ENCODE peak calls at places on chromosomes 12 and 14, in seven cellular contexts. One of them, this sample, is unnamed.

GRCh38 chr14:99245541-99246511 is 26.2 kb downstream of the BCL11B start:
- DNase-seq in H1: no peak
- DNase-seq in IMR-90: no peak
- DNase-seq in H9: peak
- DNase-seq in neuronal stem cell: no peak
- DNase-seq in trophoblast cell: no peak
- DNase-seq in mesenchymal stem cell: no peak
- DNase-seq in this sample: peak

GRCh38 chr12:55716582-55717396 is 943 bp downstream of the BLOC1S1 start:
- DNase-seq in H1: no peak
- DNase-seq in IMR-90: no peak
- DNase-seq in H9: no peak
- DNase-seq in neuronal stem cell: no peak
- DNase-seq in trophoblast cell: no peak
- DNase-seq in mesenchymal stem cell: no peak
- DNase-seq in this sample: no peak

GRCh38 chr12:195951-196350 is 18.0 kb downstream of the SLC6A12 start:
- DNase-seq in H1: no peak
- DNase-seq in IMR-90: no peak
- DNase-seq in H9: no peak
- DNase-seq in neuronal stem cell: no peak
- DNase-seq in trophoblast cell: no peak
- DNase-seq in mesenchymal stem cell: no peak
- DNase-seq in this sample: no peak

GRCh38 chr12:3662516-3662915 is 90.4 kb downstream of the CRACR2A start:
- DNase-seq in H1: no peak
- DNase-seq in IMR-90: no peak
- DNase-seq in H9: no peak
- DNase-seq in neuronal stem cell: no peak
- DNase-seq in trophoblast cell: peak
- DNase-seq in mesenchymal stem cell: peak
- DNase-seq in this sample: no peak

GRCh38 chr14:84490081-84490480 is 1039.9 kb upstream of the FLRT2 start:
- DNase-seq in H1: no peak
- DNase-seq in IMR-90: no peak
- DNase-seq in H9: no peak
- DNase-seq in neuronal stem cell: no peak
- DNase-seq in trophoblast cell: no peak
- DNase-seq in mesenchymal stem cell: no peak
- DNase-seq in this sample: no peak

GRCh38 chr14:43418314-43418713 is 1088.8 kb downstream of the FSCB start:
- DNase-seq in H1: no peak
- DNase-seq in IMR-90: no peak
- DNase-seq in H9: no peak
- DNase-seq in neuronal stem cell: no peak
- DNase-seq in trophoblast cell: no peak
- DNase-seq in mesenchymal stem cell: no peak
- DNase-seq in this sample: no peak

GRCh38 chr12:47080725-47081502 is 1.2 kb upstream of the AMIGO2 start:
- DNase-seq in H1: no peak
- DNase-seq in IMR-90: peak
- DNase-seq in H9: no peak
- DNase-seq in neuronal stem cell: no peak
- DNase-seq in trophoblast cell: peak
- DNase-seq in mesenchymal stem cell: peak
- DNase-seq in this sample: peak

GRCh38 chr14:101711041-101711861 is 50.3 kb upstream of the PPP2R5C start:
- DNase-seq in H1: no peak
- DNase-seq in IMR-90: no peak
- DNase-seq in H9: no peak
- DNase-seq in neuronal stem cell: no peak
- DNase-seq in trophoblast cell: no peak
- DNase-seq in mesenchymal stem cell: no peak
- DNase-seq in this sample: peak

GRCh38 chr14:74083161-74083560 is 1.1 kb downstream of the ALDH6A1 start:
- DNase-seq in H1: no peak
- DNase-seq in IMR-90: peak
- DNase-seq in H9: no peak
- DNase-seq in neuronal stem cell: no peak
- DNase-seq in trophoblast cell: no peak
- DNase-seq in mesenchymal stem cell: peak
- DNase-seq in this sample: peak

GRCh38 chr12:55634186-55634585 is 2.5 kb upstream of the OR10P1 start:
- DNase-seq in H1: no peak
- DNase-seq in IMR-90: no peak
- DNase-seq in H9: no peak
- DNase-seq in neuronal stem cell: no peak
- DNase-seq in trophoblast cell: no peak
- DNase-seq in mesenchymal stem cell: no peak
- DNase-seq in this sample: no peak

GRCh38 chr14:23296012-23296777 is 6.5 kb downstream of the PPP1R3E start:
- DNase-seq in H1: no peak
- DNase-seq in IMR-90: no peak
- DNase-seq in H9: no peak
- DNase-seq in neuronal stem cell: no peak
- DNase-seq in trophoblast cell: no peak
- DNase-seq in mesenchymal stem cell: no peak
- DNase-seq in this sample: no peak

GRCh38 chr14:78700236-78700635 is 530.1 kb downstream of the NRXN3 start:
- DNase-seq in H1: no peak
- DNase-seq in IMR-90: no peak
- DNase-seq in H9: no peak
- DNase-seq in neuronal stem cell: no peak
- DNase-seq in trophoblast cell: no peak
- DNase-seq in mesenchymal stem cell: no peak
- DNase-seq in this sample: no peak

GRCh38 chr12:91579516-91580263 is 397.1 kb upstream of the DCN start:
- DNase-seq in H1: no peak
- DNase-seq in IMR-90: no peak
- DNase-seq in H9: no peak
- DNase-seq in neuronal stem cell: no peak
- DNase-seq in trophoblast cell: no peak
- DNase-seq in mesenchymal stem cell: no peak
- DNase-seq in this sample: no peak

GRCh38 chr14:30427846-30428245 is 131.1 kb upstream of the G2E3 start:
- DNase-seq in H1: no peak
- DNase-seq in IMR-90: no peak
- DNase-seq in H9: no peak
- DNase-seq in neuronal stem cell: no peak
- DNase-seq in trophoblast cell: no peak
- DNase-seq in mesenchymal stem cell: no peak
- DNase-seq in this sample: no peak

GRCh38 chr14:92465353-92466067 is 48.1 kb upstream of the RIN3 start:
- DNase-seq in H1: no peak
- DNase-seq in IMR-90: no peak
- DNase-seq in H9: peak
- DNase-seq in neuronal stem cell: no peak
- DNase-seq in trophoblast cell: no peak
- DNase-seq in mesenchymal stem cell: no peak
- DNase-seq in this sample: no peak

GRCh38 chr12:91109148-91109564 is 2.1 kb downstream of the LUM start:
- DNase-seq in H1: peak
- DNase-seq in IMR-90: peak
- DNase-seq in H9: peak
- DNase-seq in neuronal stem cell: peak
- DNase-seq in trophoblast cell: peak
- DNase-seq in mesenchymal stem cell: peak
- DNase-seq in this sample: peak

GRCh38 chr12:42729532-42729895 is 140.0 kb upstream of the PRICKLE1 start:
- DNase-seq in H1: no peak
- DNase-seq in IMR-90: no peak
- DNase-seq in H9: no peak
- DNase-seq in neuronal stem cell: no peak
- DNase-seq in trophoblast cell: peak
- DNase-seq in mesenchymal stem cell: peak
- DNase-seq in this sample: peak

GRCh38 chr12:6871052-6871957 is 1.8 kb downstream of the SPSB2 start:
- DNase-seq in H1: no peak
- DNase-seq in IMR-90: no peak
- DNase-seq in H9: peak
- DNase-seq in neuronal stem cell: no peak
- DNase-seq in trophoblast cell: peak
- DNase-seq in mesenchymal stem cell: peak
- DNase-seq in this sample: peak

GRCh38 chr12:96193725-96194571 is at the start of gene ELK3:
- DNase-seq in H1: no peak
- DNase-seq in IMR-90: peak
- DNase-seq in H9: peak
- DNase-seq in neuronal stem cell: no peak
- DNase-seq in trophoblast cell: peak
- DNase-seq in mesenchymal stem cell: peak
- DNase-seq in this sample: peak

GRCh38 chr12:123696641-123697040 is 15.5 kb upstream of the ATP6V0A2 start:
- DNase-seq in H1: no peak
- DNase-seq in IMR-90: no peak
- DNase-seq in H9: no peak
- DNase-seq in neuronal stem cell: no peak
- DNase-seq in trophoblast cell: peak
- DNase-seq in mesenchymal stem cell: no peak
- DNase-seq in this sample: no peak

GRCh38 chr12:120599672-120600537 is 18.7 kb upstream of the POP5 start:
- DNase-seq in H1: no peak
- DNase-seq in IMR-90: no peak
- DNase-seq in H9: peak
- DNase-seq in neuronal stem cell: no peak
- DNase-seq in trophoblast cell: no peak
- DNase-seq in mesenchymal stem cell: no peak
- DNase-seq in this sample: peak

GRCh38 chr12:72207094-72207493 is 65.1 kb upstream of the TRHDE start:
- DNase-seq in H1: no peak
- DNase-seq in IMR-90: no peak
- DNase-seq in H9: no peak
- DNase-seq in neuronal stem cell: peak
- DNase-seq in trophoblast cell: no peak
- DNase-seq in mesenchymal stem cell: no peak
- DNase-seq in this sample: no peak

GRCh38 chr12:42144174-42144423 is 575 bp downstream of the GXYLT1 start:
- DNase-seq in H1: no peak
- DNase-seq in IMR-90: no peak
- DNase-seq in H9: no peak
- DNase-seq in neuronal stem cell: no peak
- DNase-seq in trophoblast cell: no peak
- DNase-seq in mesenchymal stem cell: no peak
- DNase-seq in this sample: peak

DNA sequence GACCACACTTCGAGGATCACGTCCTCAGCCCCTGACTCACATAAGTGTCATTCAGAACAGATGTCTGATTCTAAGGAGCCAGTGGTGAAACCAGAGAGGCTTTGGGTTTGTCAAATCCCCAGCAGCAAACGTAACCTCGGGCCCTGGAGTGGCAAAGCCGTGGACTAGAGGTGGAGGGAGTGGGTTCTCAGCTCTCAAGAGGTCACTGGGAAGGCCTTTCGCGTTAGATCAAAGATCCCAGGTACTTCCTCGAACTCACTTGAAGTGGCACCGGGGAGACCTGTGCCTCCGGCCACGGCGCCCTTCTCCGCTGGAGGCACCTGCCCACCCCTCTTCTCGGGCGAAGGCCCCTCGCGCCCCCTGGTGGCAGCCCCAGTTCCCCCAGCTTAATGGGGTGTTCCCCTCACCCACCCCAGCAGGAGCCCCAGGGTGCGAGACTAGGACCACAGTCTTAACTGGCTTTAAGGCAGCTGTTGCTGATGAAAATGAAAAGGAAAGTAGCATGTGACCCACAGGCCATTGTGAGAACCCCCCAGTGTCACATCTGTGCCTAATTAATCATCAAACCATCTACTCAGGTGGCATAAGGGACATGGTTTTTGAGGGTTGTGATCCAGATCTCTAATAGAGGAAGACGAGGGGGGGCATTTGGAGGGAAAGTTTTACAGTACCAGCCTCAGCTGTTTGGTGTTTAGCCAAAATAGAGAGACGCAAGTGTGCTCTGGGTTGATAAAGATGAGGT is 672 bp upstream of the ESR2 start:
- DNase-seq in H1: peak
- DNase-seq in IMR-90: peak
- DNase-seq in H9: peak
- DNase-seq in neuronal stem cell: peak
- DNase-seq in trophoblast cell: peak
- DNase-seq in mesenchymal stem cell: peak
- DNase-seq in this sample: peak
- H2BK5ac ChIP-seq in H1: no peak
- H2BK5ac ChIP-seq in IMR-90: no peak
- H2BK5ac ChIP-seq in H9: no peak
- H2BK5ac ChIP-seq in neuronal stem cell: no peak
- H2BK5ac ChIP-seq in trophoblast cell: no peak
- H2BK5ac ChIP-seq in mesenchymal stem cell: no peak
- H2BK5ac ChIP-seq in this sample: no peak

DNA sequence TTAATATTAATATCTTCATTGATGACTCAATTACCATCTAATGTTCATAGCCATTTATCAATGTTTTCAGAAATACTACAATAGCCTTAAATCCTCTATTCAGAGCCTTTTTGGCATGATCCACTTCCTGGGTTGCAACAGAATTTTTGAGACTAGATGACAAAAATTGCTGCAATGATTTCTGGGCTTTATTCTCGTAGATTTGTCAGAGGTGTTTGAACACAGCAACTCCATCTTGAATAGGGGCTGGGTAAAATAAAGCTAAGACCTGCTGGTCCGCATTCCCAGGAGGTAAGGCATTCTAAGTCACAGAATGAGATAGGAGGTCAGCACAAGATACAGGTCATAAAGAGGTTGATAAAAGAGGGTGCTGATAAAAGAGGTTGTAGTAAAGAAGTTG is 165.8 kb upstream of the CNOT2 start:
- DNase-seq in H1: no peak
- DNase-seq in IMR-90: no peak
- DNase-seq in H9: no peak
- DNase-seq in neuronal stem cell: no peak
- DNase-seq in trophoblast cell: peak
- DNase-seq in mesenchymal stem cell: no peak
- DNase-seq in this sample: peak
- H2AK5ac ChIP-seq in H1: no peak
- H2AK5ac ChIP-seq in IMR-90: no peak
- H2AK5ac ChIP-seq in H9: no peak
- H2AK5ac ChIP-seq in neuronal stem cell: no peak
- H2AK5ac ChIP-seq in trophoblast cell: no peak
- H2AK5ac ChIP-seq in mesenchymal stem cell: no peak
- H2AK5ac ChIP-seq in this sample: no peak

GRCh38 chr12:117837737-117838050 is 131.1 kb downstream of the KSR2 start:
- DNase-seq in H1: no peak
- DNase-seq in IMR-90: no peak
- DNase-seq in H9: no peak
- DNase-seq in neuronal stem cell: no peak
- DNase-seq in trophoblast cell: no peak
- DNase-seq in mesenchymal stem cell: no peak
- DNase-seq in this sample: no peak
- H2BK5ac ChIP-seq in H1: no peak
- H2BK5ac ChIP-seq in IMR-90: no peak
- H2BK5ac ChIP-seq in H9: no peak
- H2BK5ac ChIP-seq in neuronal stem cell: no peak
- H2BK5ac ChIP-seq in trophoblast cell: no peak
- H2BK5ac ChIP-seq in mesenchymal stem cell: peak
- H2BK5ac ChIP-seq in this sample: no peak

DNA sequence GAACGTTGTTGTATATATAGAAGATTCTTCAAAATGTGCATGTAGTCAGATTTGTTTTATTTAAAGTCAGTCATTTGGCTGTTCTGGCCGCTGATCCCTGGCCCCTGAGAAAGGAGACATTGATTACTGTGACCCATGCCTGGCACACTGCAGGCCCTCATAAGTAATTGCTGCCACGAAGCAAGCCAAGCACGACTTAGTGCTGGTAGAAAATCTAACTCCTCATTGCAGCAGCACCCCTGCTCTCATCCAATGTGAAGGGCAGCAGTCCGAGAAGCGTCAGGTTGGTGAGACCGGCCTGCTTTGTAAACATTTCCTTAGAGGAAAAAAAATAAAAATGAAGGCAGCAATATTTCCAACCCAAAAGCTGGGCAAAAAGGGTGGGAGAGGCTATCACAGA is 22.8 kb upstream of the TMTC2 start:
- DNase-seq in H1: no peak
- DNase-seq in IMR-90: no peak
- DNase-seq in H9: no peak
- DNase-seq in neuronal stem cell: no peak
- DNase-seq in trophoblast cell: no peak
- DNase-seq in mesenchymal stem cell: no peak
- DNase-seq in this sample: no peak
- H2AK5ac ChIP-seq in H1: no peak
- H2AK5ac ChIP-seq in IMR-90: no peak
- H2AK5ac ChIP-seq in H9: no peak
- H2AK5ac ChIP-seq in neuronal stem cell: no peak
- H2AK5ac ChIP-seq in trophoblast cell: no peak
- H2AK5ac ChIP-seq in mesenchymal stem cell: no peak
- H2AK5ac ChIP-seq in this sample: no peak

This sample was measured in mesendoderm.